ENCODE peak calls at places on chromosome 19, in five cellular contexts. R is NB4, N is mucosa of descending colon, V is astrocyte of the spinal cord, T is body of pancreas. A is an unnamed sample.

GRCh38 chr19:56612737-56613136 is 17.6 kb downstream of the ZNF71 start:
- DNase-seq in R (no peak), N (no peak), V (no peak), T (no peak), A (no peak)

GRCh38 chr19:23311551-23311950 is 61.4 kb upstream of the ZNF724 start:
- DNase-seq in R (no peak), N (no peak), V (no peak), T (no peak), A (no peak)

GRCh38 chr19:39966617-39967016 is 4.3 kb upstream of the PSMC4 start:
- DNase-seq in R (no peak), N (no peak), V (no peak), T (no peak), A (no peak)

GRCh38 chr19:5472303-5472702 is 17.1 kb downstream of the ZNRF4 start:
- DNase-seq in R (no peak), N (no peak), V (no peak), T (no peak), A (no peak)

GRCh38 chr19:40282920-40283319 is 2.2 kb downstream of the AKT2 start:
- DNase-seq in R (no peak), N (no peak), V (no peak), T (no peak), A (peak; percentile 24)

GRCh38 chr19:24033962-24034342 is 53.0 kb upstream of the ZNF254 start:
- DNase-seq in R (peak; percentile 77), N (peak; percentile 68), V (peak; percentile 74), T (peak; percentile 52), A (peak; percentile 74)

GRCh38 chr19:5877427-5877826 is 7.1 kb upstream of the FUT5 start:
- DNase-seq in R (no peak), N (no peak), V (no peak), T (no peak), A (no peak)

GRCh38 chr19:13165091-13165997 is 15.1 kb downstream of the IER2 start:
- DNase-seq in R (no peak), N (no peak), V (peak; percentile 34), T (no peak), A (no peak)

GRCh38 chr19:28313633-28314032 is 899.3 kb downstream of the UQCRFS1 start:
- DNase-seq in R (no peak), N (no peak), V (peak; percentile 73), T (peak; percentile 32), A (peak; percentile 32)

GRCh38 chr19:8457209-8457608 is 12.4 kb downstream of the HNRNPM start:
- DNase-seq in R (no peak), N (no peak), V (no peak), T (no peak), A (no peak)

GRCh38 chr19:51480590-51480989 is 2.3 kb downstream of the CEACAM18 start:
- DNase-seq in R (peak; percentile 63), N (no peak), V (no peak), T (no peak), A (no peak)

GRCh38 chr19:19064098-19064722 is 416 bp downstream of the SLC25A42 start:
- DNase-seq in R (no peak), N (no peak), V (no peak), T (no peak), A (no peak)

GRCh38 chr19:38255759-38256052 is 468 bp downstream of the PPP1R14A start:
- DNase-seq in R (no peak), N (no peak), V (no peak), T (no peak), A (no peak)
- H3K4me3 ChIP-seq in R (no peak overlapping the region), N (peak overlapping the region; percentile 17), V (peak overlapping the region; percentile 35), T (peak overlapping the region; percentile 8), A (peak overlapping the region; percentile 72)

GRCh38 chr19:53980553-53981407 is 10.7 kb upstream of the CACNG6 start:
- DNase-seq in R (no peak), N (no peak), V (peak; percentile 24), T (no peak), A (no peak)

GRCh38 chr19:53977429-53977990 is 13.9 kb upstream of the CACNG6 start:
- DNase-seq in R (peak; percentile 76), N (peak; percentile 54), V (peak; percentile 80), T (peak; percentile 76), A (peak; percentile 78)

GRCh38 chr19:53978975-53979801 is 12.2 kb upstream of the CACNG6 start:
- DNase-seq in R (no peak), N (no peak), V (no peak), T (no peak), A (no peak)

GRCh38 chr19:53981408-53981998 is 9.9 kb upstream of the CACNG6 start:
- DNase-seq in R (no peak), N (no peak), V (no peak), T (no peak), A (no peak)

DNA sequence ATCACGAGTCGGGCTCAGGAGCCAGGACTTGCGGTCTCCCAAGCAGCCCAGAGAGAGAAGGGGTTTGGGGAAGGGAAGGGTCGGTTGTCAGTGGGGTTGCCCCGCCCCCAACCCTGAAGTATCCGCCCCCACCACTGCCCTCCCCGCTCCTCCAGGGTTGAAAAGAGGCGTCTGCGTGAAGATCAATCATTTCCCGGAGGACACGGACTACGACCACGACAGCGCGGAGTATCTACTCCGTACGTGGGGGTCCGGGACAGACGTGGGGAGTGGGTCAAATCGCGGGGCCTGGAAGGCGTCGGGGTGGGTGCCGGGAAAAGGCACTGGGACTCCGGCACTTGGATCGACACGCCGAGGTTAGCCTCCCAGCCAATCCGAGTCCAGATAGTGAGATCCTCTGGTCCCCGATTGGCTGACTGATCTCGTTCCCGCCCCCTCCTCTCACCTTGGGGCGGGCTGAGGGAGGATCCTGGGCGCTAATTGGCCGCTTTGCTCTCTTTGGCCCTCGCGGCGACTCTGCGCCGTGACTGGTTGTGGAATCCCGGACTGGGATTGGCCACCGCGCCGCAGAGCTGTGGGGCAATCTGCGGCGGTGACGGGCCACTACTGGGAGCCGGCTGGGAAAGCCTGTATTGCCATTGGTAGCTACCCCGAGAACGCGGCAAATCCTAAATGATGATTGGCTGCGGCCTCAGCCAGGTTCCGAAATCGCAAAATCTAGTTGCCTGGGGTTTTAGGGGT is 13.3 kb upstream of the CACNG6 start:
- DNase-seq in R (no peak), N (peak; percentile 35), V (peak; percentile 87), T (no peak), A (peak; percentile 86)
- H3K4me3 ChIP-seq in R (no peak overlapping the region), N (no peak overlapping the region), V (peak overlapping the region; percentile 20), T (no peak overlapping the region), A (peak overlapping the region; percentile 39)

DNA sequence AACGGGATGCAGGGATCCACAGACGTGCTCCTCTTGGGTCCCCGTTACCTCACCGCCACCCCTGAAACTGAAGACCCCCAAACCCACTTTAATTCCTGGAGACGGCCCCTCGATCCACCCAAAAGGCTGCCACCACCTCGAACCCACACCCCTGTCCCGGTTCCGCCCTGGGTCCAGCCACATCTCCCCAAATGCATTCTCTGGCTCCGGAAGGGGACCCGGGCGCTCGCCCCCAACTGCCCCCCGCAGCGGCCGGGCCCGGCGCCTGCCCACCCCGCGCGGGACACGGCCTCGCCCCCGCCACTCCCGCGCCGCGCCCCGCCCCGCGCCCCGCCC is 217 bp upstream of the FSTL3 start:
- DNase-seq in R (no peak), N (no peak), V (no peak), T (no peak), A (no peak)
- H3K4me3 ChIP-seq in R (no peak overlapping the region), N (no peak overlapping the region), V (peak overlapping the region; percentile 30), T (no peak overlapping the region), A (peak overlapping the region; percentile 84)

DNA sequence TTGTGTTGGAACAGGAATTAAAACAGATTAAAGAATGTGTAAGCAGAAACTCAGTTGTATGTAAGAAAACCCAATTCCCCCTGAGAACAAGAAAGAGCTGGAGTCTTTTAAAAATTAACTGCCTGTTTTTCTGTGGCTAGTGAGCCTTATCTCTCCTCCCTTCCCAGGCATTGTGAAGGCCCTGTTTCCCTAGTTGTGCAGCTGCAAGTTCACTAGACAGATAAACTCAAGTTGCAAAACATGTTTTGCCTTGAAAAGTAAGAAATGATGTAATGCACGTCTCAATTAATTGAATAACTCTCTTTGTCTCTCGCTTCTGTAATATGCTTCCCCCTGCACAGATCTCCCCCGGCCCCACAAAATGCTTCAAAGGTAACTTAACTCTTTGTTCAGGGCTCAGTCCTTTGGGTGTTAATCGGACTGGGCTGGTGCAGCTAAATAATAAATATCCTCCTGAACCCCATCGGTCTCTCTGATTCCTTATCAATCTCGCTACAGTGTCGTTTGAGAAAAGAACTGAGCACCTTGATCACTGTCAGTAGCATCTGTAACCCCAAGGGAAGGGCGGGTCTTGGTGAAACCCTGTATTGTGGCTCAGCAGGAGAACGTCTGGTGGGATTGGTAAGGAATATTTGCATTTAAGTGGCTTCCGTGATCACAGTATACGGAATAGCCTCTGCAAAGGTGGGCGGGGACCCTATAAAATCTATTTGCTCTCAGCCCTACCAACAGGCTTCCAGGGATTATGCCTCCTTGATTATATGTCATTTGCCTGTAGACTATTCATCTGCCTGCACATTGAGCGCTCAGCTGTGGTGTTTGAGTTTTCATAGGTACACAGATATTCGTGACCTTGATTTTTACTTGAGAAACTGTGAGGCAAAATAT is 1.6 kb upstream of the ZNF556 start:
- DNase-seq in R (peak; percentile 54), N (no peak), V (no peak), T (no peak), A (no peak)
- H3K4me3 ChIP-seq in R (no peak overlapping the region), N (no peak overlapping the region), V (no peak overlapping the region), T (no peak overlapping the region), A (no peak overlapping the region)

GRCh38 chr19:41937525-41937924 is 9.3 kb upstream of the ERFL start:
- DNase-seq in R (no peak), N (no peak), V (no peak), T (no peak), A (no peak)

GRCh38 chr19:41936416-41936850 is 8.2 kb upstream of the ERFL start:
- DNase-seq in R (no peak), N (no peak), V (no peak), T (no peak), A (no peak)

GRCh38 chr19:41936961-41937360 is 8.7 kb upstream of the ERFL start:
- DNase-seq in R (no peak), N (no peak), V (no peak), T (no peak), A (peak; percentile 23)

GRCh38 chr19:41934849-41935374 is 6.7 kb upstream of the ERFL start:
- DNase-seq in R (peak; percentile 67), N (peak; percentile 84), V (peak; percentile 37), T (peak; percentile 69), A (peak; percentile 59)

DNA sequence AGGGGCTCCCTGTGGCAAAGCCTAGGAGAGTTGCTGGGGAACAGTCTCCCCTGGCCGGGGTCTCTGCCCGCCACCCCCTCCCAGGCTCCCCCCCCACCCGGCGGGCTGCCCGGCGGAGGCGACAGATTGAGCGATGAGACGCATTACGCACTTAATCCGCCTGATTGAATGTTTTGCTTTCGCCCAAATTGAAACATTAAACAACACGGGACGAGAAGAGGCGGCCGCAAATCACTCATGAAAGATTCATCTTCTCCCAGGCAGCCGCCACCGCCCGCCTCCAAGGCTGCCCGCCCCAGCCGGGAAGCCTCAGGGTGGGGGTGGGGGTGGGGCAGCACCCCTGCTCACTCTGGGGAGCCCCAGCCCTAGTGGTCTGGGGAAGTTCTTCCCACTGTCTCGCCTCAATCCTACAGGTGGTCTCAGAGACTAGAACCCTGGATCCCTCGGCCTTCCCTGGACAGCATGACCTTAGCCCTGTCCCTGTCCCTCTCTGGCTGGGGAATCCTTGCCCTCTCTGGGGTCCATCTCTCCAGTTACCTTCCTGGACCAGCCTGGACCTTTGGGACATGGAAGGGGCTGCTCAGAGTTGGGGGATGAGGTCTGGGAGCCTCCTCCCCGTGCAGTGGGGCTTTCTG is 7.6 kb upstream of the ERFL start:
- DNase-seq in R (no peak), N (no peak), V (no peak), T (no peak), A (no peak)
- H3K4me3 ChIP-seq in R (no peak overlapping the region), N (no peak overlapping the region), V (no peak overlapping the region), T (no peak overlapping the region), A (no peak overlapping the region)

A was measured in right cardiac atrium.